ENCODE peak calls at places on chromosomes 7 and 10, in four cellular contexts. One of them, this sample, is unnamed. For H3K4me1, the result is how much of the 10 kb centered on the place peaks cover.

GRCh38 chr10:75910032-75910431 is 478.6 kb downstream of the LRMDA start:
- DNase-seq in IMR-90: peak
- DNase-seq in lower lobe of right lung: no peak
- DNase-seq in aorta: no peak
- DNase-seq in this sample: no peak

GRCh38 chr7:127897704-127898454 is 133.4 kb downstream of the LRRC4 start:
- DNase-seq in aorta: no peak
- DNase-seq in IMR-90: peak
- DNase-seq in lower lobe of right lung: no peak
- DNase-seq in this sample: no peak

GRCh38 chr10:16799621-16800020 is 17.6 kb downstream of the RSU1 start:
- DNase-seq in aorta: no peak
- DNase-seq in IMR-90: no peak
- DNase-seq in lower lobe of right lung: no peak
- DNase-seq in this sample: no peak

GRCh38 chr10:111316607-111317006 is 239.8 kb downstream of the ADRA2A start:
- DNase-seq in lower lobe of right lung: no peak
- DNase-seq in aorta: no peak
- DNase-seq in IMR-90: no peak
- DNase-seq in this sample: no peak

GRCh38 chr10:103576862-103577261 is 83.4 kb downstream of the NEURL1 start:
- DNase-seq in aorta: no peak
- DNase-seq in lower lobe of right lung: no peak
- DNase-seq in IMR-90: no peak
- DNase-seq in this sample: no peak

GRCh38 chr10:21617267-21617666 is 83.2 kb downstream of the MLLT10 start:
- DNase-seq in lower lobe of right lung: no peak
- DNase-seq in IMR-90: no peak
- DNase-seq in aorta: no peak
- DNase-seq in this sample: no peak

GRCh38 chr10:62903828-62904227 is 87.7 kb upstream of the EGR2 start:
- DNase-seq in lower lobe of right lung: no peak
- DNase-seq in aorta: no peak
- DNase-seq in IMR-90: no peak
- DNase-seq in this sample: no peak

GRCh38 chr10:107899075-107899474 is 734.6 kb upstream of the SORCS1 start:
- DNase-seq in lower lobe of right lung: no peak
- DNase-seq in aorta: no peak
- DNase-seq in IMR-90: no peak
- DNase-seq in this sample: no peak

GRCh38 chr7:123594813-123595241 is 6.8 kb upstream of the ASB15 start:
- DNase-seq in IMR-90: no peak
- DNase-seq in aorta: no peak
- DNase-seq in lower lobe of right lung: peak
- DNase-seq in this sample: no peak

GRCh38 chr10:86365346-86366032 is 1.1 kb downstream of the GRID1 start:
- DNase-seq in lower lobe of right lung: no peak
- DNase-seq in IMR-90: no peak
- DNase-seq in aorta: peak
- DNase-seq in this sample: peak

GRCh38 chr10:93465806-93466675 is 16.1 kb downstream of the MYOF start:
- DNase-seq in aorta: peak
- DNase-seq in lower lobe of right lung: peak
- DNase-seq in IMR-90: peak
- DNase-seq in this sample: peak

GRCh38 chr7:75584385-75584784 is 92.3 kb downstream of the SPDYE5 start:
- DNase-seq in aorta: no peak
- DNase-seq in IMR-90: no peak
- DNase-seq in lower lobe of right lung: no peak
- DNase-seq in this sample: no peak

GRCh38 chr10:24820616-24821015 is 96.9 kb upstream of the ARHGAP21 start:
- DNase-seq in aorta: no peak
- DNase-seq in lower lobe of right lung: no peak
- DNase-seq in IMR-90: no peak
- DNase-seq in this sample: no peak

GRCh38 chr10:97612386-97612785 is 20.9 kb downstream of the MORN4 start:
- DNase-seq in aorta: no peak
- DNase-seq in IMR-90: peak
- DNase-seq in lower lobe of right lung: no peak
- DNase-seq in this sample: no peak

GRCh38 chr7:363626-364025 is 73.7 kb downstream of the FOXL3 start:
- DNase-seq in lower lobe of right lung: peak
- DNase-seq in aorta: peak
- DNase-seq in IMR-90: no peak
- DNase-seq in this sample: no peak

GRCh38 chr7:158561659-158562058 is 26.0 kb downstream of the PTPRN2 start:
- DNase-seq in IMR-90: no peak
- DNase-seq in aorta: peak
- DNase-seq in lower lobe of right lung: no peak
- DNase-seq in this sample: no peak

GRCh38 chr10:125037145-125037544 is 95.2 kb downstream of the ZRANB1 start:
- DNase-seq in IMR-90: peak
- DNase-seq in lower lobe of right lung: peak
- DNase-seq in aorta: peak
- DNase-seq in this sample: no peak

GRCh38 chr7:102236592-102237287 is 49.9 kb upstream of the SH2B2 start:
- DNase-seq in IMR-90: peak
- DNase-seq in aorta: peak
- DNase-seq in lower lobe of right lung: no peak
- DNase-seq in this sample: peak

GRCh38 chr10:114258274-114258840 is 19.3 kb downstream of the VWA2 start:
- DNase-seq in lower lobe of right lung: no peak
- DNase-seq in aorta: no peak
- DNase-seq in IMR-90: no peak
- DNase-seq in this sample: no peak

GRCh38 chr7:6016653-6016966 is 7.5 kb downstream of the AIMP2 start:
- DNase-seq in aorta: no peak
- DNase-seq in IMR-90: no peak
- DNase-seq in lower lobe of right lung: no peak
- DNase-seq in this sample: no peak

GRCh38 chr7:38317457-38318037 is 44.1 kb upstream of the TARP start:
- DNase-seq in aorta: no peak
- DNase-seq in IMR-90: no peak
- DNase-seq in lower lobe of right lung: no peak
- DNase-seq in this sample: no peak
- H3K4me1 ChIP-seq in aorta: under half
- H3K4me1 ChIP-seq in IMR-90: under half
- H3K4me1 ChIP-seq in lower lobe of right lung: under half
- H3K4me1 ChIP-seq in this sample: under half

GRCh38 chr10:27252267-27253000 is 11.8 kb upstream of the ACBD5 start:
- DNase-seq in lower lobe of right lung: peak
- DNase-seq in aorta: peak
- DNase-seq in IMR-90: peak
- DNase-seq in this sample: peak
- H3K27ac ChIP-seq in lower lobe of right lung: peak
- H3K27ac ChIP-seq in aorta: no peak
- H3K27ac ChIP-seq in IMR-90: no peak
- H3K27ac ChIP-seq in this sample: peak

GRCh38 chr7:99126921-99127553 is 16.9 kb downstream of the SMURF1 start:
- DNase-seq in IMR-90: no peak
- DNase-seq in aorta: no peak
- DNase-seq in lower lobe of right lung: peak
- DNase-seq in this sample: no peak

GRCh38 chr7:99128076-99128950 is 15.6 kb downstream of the SMURF1 start:
- DNase-seq in aorta: no peak
- DNase-seq in IMR-90: no peak
- DNase-seq in lower lobe of right lung: no peak
- DNase-seq in this sample: no peak

GRCh38 chr7:99129001-99129400 is 14.9 kb downstream of the SMURF1 start:
- DNase-seq in lower lobe of right lung: no peak
- DNase-seq in aorta: no peak
- DNase-seq in IMR-90: no peak
- DNase-seq in this sample: no peak

GRCh38 chr7:99129536-99129935 is 14.4 kb downstream of the SMURF1 start:
- DNase-seq in IMR-90: no peak
- DNase-seq in aorta: no peak
- DNase-seq in lower lobe of right lung: no peak
- DNase-seq in this sample: no peak

DNA sequence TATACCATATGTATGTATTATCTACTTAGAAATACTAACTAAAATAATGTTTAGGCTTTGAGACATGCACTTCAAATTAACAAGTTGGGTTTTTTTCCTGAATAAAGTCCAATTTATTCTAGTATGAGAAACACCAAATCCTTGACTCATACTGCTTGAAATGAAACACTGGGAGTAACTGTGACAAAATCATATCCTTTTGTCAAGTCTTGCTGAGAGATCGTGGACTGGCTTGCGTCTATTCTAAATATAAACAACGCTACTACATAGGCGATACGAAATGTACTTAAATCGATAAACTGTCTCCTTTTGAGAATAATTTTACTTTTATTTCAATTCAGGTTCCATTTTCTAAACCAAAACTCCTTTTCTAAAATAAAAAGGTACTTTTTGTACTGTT is 16.3 kb downstream of the SMURF1 start:
- DNase-seq in IMR-90: peak
- DNase-seq in lower lobe of right lung: no peak
- DNase-seq in aorta: no peak
- DNase-seq in this sample: no peak
- H3K4me1 ChIP-seq in IMR-90: under half
- H3K4me1 ChIP-seq in lower lobe of right lung: half or more
- H3K4me1 ChIP-seq in aorta: under half
- H3K4me1 ChIP-seq in this sample: half or more

DNA sequence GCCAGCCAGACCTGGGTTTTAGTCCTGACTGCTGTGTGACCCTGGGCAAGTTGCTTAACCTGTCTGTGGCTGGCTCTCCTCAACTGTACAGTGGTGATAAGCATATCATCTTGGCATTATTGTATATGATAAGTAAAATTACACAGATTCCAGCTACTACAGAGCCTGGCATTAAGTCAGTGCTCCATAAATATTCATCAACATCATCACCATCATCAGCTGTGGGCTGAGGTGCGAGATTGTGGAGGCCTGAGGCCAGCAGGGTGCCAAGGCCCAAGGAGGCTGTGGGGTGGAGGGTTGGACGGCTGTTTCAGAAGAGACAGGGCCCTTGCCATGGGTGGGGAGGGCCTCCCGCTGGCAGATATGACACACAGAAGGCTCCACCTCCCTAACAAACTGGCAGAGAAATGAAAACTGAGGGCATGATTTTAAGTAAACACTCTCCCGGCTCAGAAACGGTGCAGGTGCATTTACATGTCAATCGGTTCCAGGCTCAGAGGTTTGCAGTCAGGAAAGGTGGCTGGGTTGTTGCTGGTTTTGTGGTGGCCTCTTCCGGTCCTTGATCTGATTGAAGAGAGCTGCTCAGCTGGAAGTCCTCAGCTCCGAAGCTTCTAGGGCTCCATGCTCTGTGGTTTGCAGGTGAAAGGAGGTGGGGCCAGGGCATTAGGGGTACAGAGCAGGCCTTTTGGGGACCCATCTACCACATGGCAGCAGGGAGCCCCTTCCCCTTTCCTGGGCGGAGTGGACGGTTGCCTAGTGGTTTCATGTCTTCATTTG is 10.2 kb downstream of the CRYGN start:
- DNase-seq in IMR-90: peak
- DNase-seq in lower lobe of right lung: no peak
- DNase-seq in aorta: peak
- DNase-seq in this sample: no peak
- H3K27ac ChIP-seq in IMR-90: no peak
- H3K27ac ChIP-seq in lower lobe of right lung: peak
- H3K27ac ChIP-seq in aorta: no peak
- H3K27ac ChIP-seq in this sample: no peak

GRCh38 chr10:71247306-71247705 is 34.9 kb downstream of the UNC5B start:
- DNase-seq in aorta: no peak
- DNase-seq in IMR-90: no peak
- DNase-seq in lower lobe of right lung: no peak
- DNase-seq in this sample: no peak
- H3K4me1 ChIP-seq in aorta: under half
- H3K4me1 ChIP-seq in IMR-90: under half
- H3K4me1 ChIP-seq in lower lobe of right lung: half or more
- H3K4me1 ChIP-seq in this sample: under half

GRCh38 chr7:7861211-7861633 is 107.4 kb upstream of the GLCCI1 start:
- DNase-seq in lower lobe of right lung: no peak
- DNase-seq in IMR-90: peak
- DNase-seq in aorta: no peak
- DNase-seq in this sample: peak
- H3K27ac ChIP-seq in lower lobe of right lung: no peak
- H3K27ac ChIP-seq in IMR-90: no peak
- H3K27ac ChIP-seq in aorta: no peak
- H3K27ac ChIP-seq in this sample: no peak

GRCh38 chr7:30473393-30473775 is 5.2 kb downstream of the NOD1 start:
- DNase-seq in aorta: no peak
- DNase-seq in lower lobe of right lung: no peak
- DNase-seq in IMR-90: no peak
- DNase-seq in this sample: no peak

GRCh38 chr7:30474893-30475292 is 3.7 kb downstream of the NOD1 start:
- DNase-seq in aorta: no peak
- DNase-seq in lower lobe of right lung: no peak
- DNase-seq in IMR-90: peak
- DNase-seq in this sample: no peak

GRCh38 chr7:30473903-30474302 is 4.7 kb downstream of the NOD1 start:
- DNase-seq in lower lobe of right lung: no peak
- DNase-seq in aorta: no peak
- DNase-seq in IMR-90: no peak
- DNase-seq in this sample: no peak

GRCh38 chr7:30475580-30475979 is 3.0 kb downstream of the NOD1 start:
- DNase-seq in aorta: no peak
- DNase-seq in lower lobe of right lung: no peak
- DNase-seq in IMR-90: no peak
- DNase-seq in this sample: no peak

GRCh38 chr7:30474485-30474884 is 4.1 kb downstream of the NOD1 start:
- DNase-seq in IMR-90: no peak
- DNase-seq in lower lobe of right lung: no peak
- DNase-seq in aorta: no peak
- DNase-seq in this sample: no peak
- H3K4me1 ChIP-seq in IMR-90: under half
- H3K4me1 ChIP-seq in lower lobe of right lung: half or more
- H3K4me1 ChIP-seq in aorta: under half
- H3K4me1 ChIP-seq in this sample: half or more

DNA sequence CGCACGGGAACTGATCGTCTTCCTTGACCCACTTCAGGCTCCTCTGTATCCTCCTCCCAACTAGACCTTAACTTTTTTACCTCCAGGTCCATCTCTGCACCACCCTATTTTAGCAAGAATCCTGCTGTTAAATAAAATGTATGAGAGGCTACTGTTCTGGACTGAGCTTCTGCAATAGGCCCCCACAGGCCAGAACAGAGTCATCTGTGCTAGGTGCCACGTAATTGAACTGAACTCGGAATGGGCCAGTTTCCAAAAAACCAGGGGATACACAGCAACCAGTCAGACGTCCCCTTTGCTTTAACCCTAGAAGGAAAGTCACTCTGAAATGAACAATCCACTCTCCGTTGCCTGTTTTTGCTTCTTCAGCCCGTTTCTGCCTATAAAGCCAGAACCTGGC is 71.3 kb downstream of the CHST15 start:
- DNase-seq in lower lobe of right lung: no peak
- DNase-seq in IMR-90: no peak
- DNase-seq in aorta: no peak
- DNase-seq in this sample: no peak
- H3K27ac ChIP-seq in lower lobe of right lung: no peak
- H3K27ac ChIP-seq in IMR-90: no peak
- H3K27ac ChIP-seq in aorta: no peak
- H3K27ac ChIP-seq in this sample: no peak

GRCh38 chr7:21903074-21903786 is 42.5 kb downstream of the CDCA7L start:
- DNase-seq in lower lobe of right lung: no peak
- DNase-seq in IMR-90: no peak
- DNase-seq in aorta: no peak
- DNase-seq in this sample: no peak
- H3K4me1 ChIP-seq in lower lobe of right lung: under half
- H3K4me1 ChIP-seq in IMR-90: under half
- H3K4me1 ChIP-seq in aorta: under half
- H3K4me1 ChIP-seq in this sample: under half

This sample was measured in tibial nerve.